ENCODE peak calls at places on chromosomes 7 and 10, in eight cellular contexts. One of them, this sample, is unnamed.

GRCh38 chr7:127810691-127811660 is 159.0 kb downstream of the SND1 start:
- DNase-seq in AG04450: no peak
- DNase-seq in HuH-7.5: no peak
- DNase-seq in ecto neural progenitor cell: no peak
- DNase-seq in activated CD4-positive, CD25-positive, alpha-beta regulatory T cell: no peak
- DNase-seq in stimulated activated CD8-positive, alpha-beta memory T cell treated with anti-CD3 and anti-CD28 coated beads, Interleukin-7, amount 100 ng/mL, for 1 hour: no peak
- DNase-seq in fibroblast of pulmonary artery: no peak
- DNase-seq in NCI-H510A treated with DMSO at 0.1 percent for 48 hours: no peak
- DNase-seq in this sample: no peak

GRCh38 chr7:151862606-151863381 is 14.1 kb downstream of the PRKAG2 start:
- DNase-seq in AG04450: no peak
- DNase-seq in HuH-7.5: no peak
- DNase-seq in ecto neural progenitor cell: no peak
- DNase-seq in activated CD4-positive, CD25-positive, alpha-beta regulatory T cell: no peak
- DNase-seq in stimulated activated CD8-positive, alpha-beta memory T cell treated with anti-CD3 and anti-CD28 coated beads, Interleukin-7, amount 100 ng/mL, for 1 hour: no peak
- DNase-seq in fibroblast of pulmonary artery: no peak
- DNase-seq in NCI-H510A treated with DMSO at 0.1 percent for 48 hours: no peak
- DNase-seq in this sample: no peak

GRCh38 chr7:46759711-46760480 is 822.0 kb downstream of the TNS3 start:
- DNase-seq in AG04450: no peak
- DNase-seq in HuH-7.5: no peak
- DNase-seq in ecto neural progenitor cell: no peak
- DNase-seq in activated CD4-positive, CD25-positive, alpha-beta regulatory T cell: no peak
- DNase-seq in stimulated activated CD8-positive, alpha-beta memory T cell treated with anti-CD3 and anti-CD28 coated beads, Interleukin-7, amount 100 ng/mL, for 1 hour: no peak
- DNase-seq in fibroblast of pulmonary artery: peak
- DNase-seq in NCI-H510A treated with DMSO at 0.1 percent for 48 hours: no peak
- DNase-seq in this sample: no peak

GRCh38 chr10:21327239-21327993 is 198.1 kb downstream of the SKIDA1 start:
- DNase-seq in AG04450: no peak
- DNase-seq in HuH-7.5: no peak
- DNase-seq in ecto neural progenitor cell: peak
- DNase-seq in activated CD4-positive, CD25-positive, alpha-beta regulatory T cell: no peak
- DNase-seq in stimulated activated CD8-positive, alpha-beta memory T cell treated with anti-CD3 and anti-CD28 coated beads, Interleukin-7, amount 100 ng/mL, for 1 hour: no peak
- DNase-seq in fibroblast of pulmonary artery: no peak
- DNase-seq in NCI-H510A treated with DMSO at 0.1 percent for 48 hours: no peak
- DNase-seq in this sample: no peak

GRCh38 chr7:113159746-113160339 is 41.5 kb upstream of the SMIM30 start:
- DNase-seq in AG04450: peak
- DNase-seq in HuH-7.5: peak
- DNase-seq in ecto neural progenitor cell: peak
- DNase-seq in activated CD4-positive, CD25-positive, alpha-beta regulatory T cell: no peak
- DNase-seq in stimulated activated CD8-positive, alpha-beta memory T cell treated with anti-CD3 and anti-CD28 coated beads, Interleukin-7, amount 100 ng/mL, for 1 hour: no peak
- DNase-seq in fibroblast of pulmonary artery: peak
- DNase-seq in NCI-H510A treated with DMSO at 0.1 percent for 48 hours: peak
- DNase-seq in this sample: no peak

GRCh38 chr7:99021941-99022560 is 121.9 kb downstream of the SMURF1 start:
- DNase-seq in AG04450: no peak
- DNase-seq in HuH-7.5: no peak
- DNase-seq in ecto neural progenitor cell: no peak
- DNase-seq in activated CD4-positive, CD25-positive, alpha-beta regulatory T cell: no peak
- DNase-seq in stimulated activated CD8-positive, alpha-beta memory T cell treated with anti-CD3 and anti-CD28 coated beads, Interleukin-7, amount 100 ng/mL, for 1 hour: no peak
- DNase-seq in fibroblast of pulmonary artery: no peak
- DNase-seq in NCI-H510A treated with DMSO at 0.1 percent for 48 hours: no peak
- DNase-seq in this sample: no peak

GRCh38 chr7:49166441-49166840 is 242.1 kb downstream of the CDC14C start:
- DNase-seq in AG04450: no peak
- DNase-seq in HuH-7.5: no peak
- DNase-seq in ecto neural progenitor cell: no peak
- DNase-seq in activated CD4-positive, CD25-positive, alpha-beta regulatory T cell: no peak
- DNase-seq in stimulated activated CD8-positive, alpha-beta memory T cell treated with anti-CD3 and anti-CD28 coated beads, Interleukin-7, amount 100 ng/mL, for 1 hour: no peak
- DNase-seq in fibroblast of pulmonary artery: no peak
- DNase-seq in NCI-H510A treated with DMSO at 0.1 percent for 48 hours: no peak
- DNase-seq in this sample: no peak

GRCh38 chr7:104089622-104090021 is 100.2 kb upstream of the RELN start:
- DNase-seq in AG04450: no peak
- DNase-seq in HuH-7.5: no peak
- DNase-seq in ecto neural progenitor cell: no peak
- DNase-seq in activated CD4-positive, CD25-positive, alpha-beta regulatory T cell: no peak
- DNase-seq in stimulated activated CD8-positive, alpha-beta memory T cell treated with anti-CD3 and anti-CD28 coated beads, Interleukin-7, amount 100 ng/mL, for 1 hour: no peak
- DNase-seq in fibroblast of pulmonary artery: no peak
- DNase-seq in NCI-H510A treated with DMSO at 0.1 percent for 48 hours: no peak
- DNase-seq in this sample: no peak

GRCh38 chr10:114458955-114459354 is 54.7 kb upstream of the AFAP1L2 start:
- DNase-seq in AG04450: no peak
- DNase-seq in HuH-7.5: peak
- DNase-seq in ecto neural progenitor cell: peak
- DNase-seq in activated CD4-positive, CD25-positive, alpha-beta regulatory T cell: no peak
- DNase-seq in stimulated activated CD8-positive, alpha-beta memory T cell treated with anti-CD3 and anti-CD28 coated beads, Interleukin-7, amount 100 ng/mL, for 1 hour: no peak
- DNase-seq in fibroblast of pulmonary artery: peak
- DNase-seq in NCI-H510A treated with DMSO at 0.1 percent for 48 hours: no peak
- DNase-seq in this sample: no peak

GRCh38 chr10:114087655-114088054 is 44.0 kb downstream of the ADRB1 start:
- DNase-seq in AG04450: no peak
- DNase-seq in HuH-7.5: no peak
- DNase-seq in ecto neural progenitor cell: no peak
- DNase-seq in activated CD4-positive, CD25-positive, alpha-beta regulatory T cell: no peak
- DNase-seq in stimulated activated CD8-positive, alpha-beta memory T cell treated with anti-CD3 and anti-CD28 coated beads, Interleukin-7, amount 100 ng/mL, for 1 hour: no peak
- DNase-seq in fibroblast of pulmonary artery: no peak
- DNase-seq in NCI-H510A treated with DMSO at 0.1 percent for 48 hours: no peak
- DNase-seq in this sample: no peak

GRCh38 chr7:46848944-46849343 is 733.0 kb downstream of the TNS3 start:
- DNase-seq in AG04450: no peak
- DNase-seq in HuH-7.5: no peak
- DNase-seq in ecto neural progenitor cell: no peak
- DNase-seq in activated CD4-positive, CD25-positive, alpha-beta regulatory T cell: no peak
- DNase-seq in stimulated activated CD8-positive, alpha-beta memory T cell treated with anti-CD3 and anti-CD28 coated beads, Interleukin-7, amount 100 ng/mL, for 1 hour: no peak
- DNase-seq in fibroblast of pulmonary artery: no peak
- DNase-seq in NCI-H510A treated with DMSO at 0.1 percent for 48 hours: no peak
- DNase-seq in this sample: no peak

GRCh38 chr10:21138769-21139324 is 241.7 kb upstream of the NEBL start:
- DNase-seq in AG04450: no peak
- DNase-seq in HuH-7.5: no peak
- DNase-seq in ecto neural progenitor cell: no peak
- DNase-seq in activated CD4-positive, CD25-positive, alpha-beta regulatory T cell: no peak
- DNase-seq in stimulated activated CD8-positive, alpha-beta memory T cell treated with anti-CD3 and anti-CD28 coated beads, Interleukin-7, amount 100 ng/mL, for 1 hour: no peak
- DNase-seq in fibroblast of pulmonary artery: no peak
- DNase-seq in NCI-H510A treated with DMSO at 0.1 percent for 48 hours: peak
- DNase-seq in this sample: no peak

GRCh38 chr7:5667391-5667790 is 114.1 kb downstream of the RNF216 start:
- DNase-seq in AG04450: no peak
- DNase-seq in HuH-7.5: no peak
- DNase-seq in ecto neural progenitor cell: no peak
- DNase-seq in activated CD4-positive, CD25-positive, alpha-beta regulatory T cell: no peak
- DNase-seq in stimulated activated CD8-positive, alpha-beta memory T cell treated with anti-CD3 and anti-CD28 coated beads, Interleukin-7, amount 100 ng/mL, for 1 hour: no peak
- DNase-seq in fibroblast of pulmonary artery: no peak
- DNase-seq in NCI-H510A treated with DMSO at 0.1 percent for 48 hours: no peak
- DNase-seq in this sample: no peak

GRCh38 chr7:24701232-24701898 is 55.9 kb downstream of the GSDME start:
- DNase-seq in AG04450: peak
- DNase-seq in HuH-7.5: no peak
- DNase-seq in ecto neural progenitor cell: no peak
- DNase-seq in activated CD4-positive, CD25-positive, alpha-beta regulatory T cell: no peak
- DNase-seq in stimulated activated CD8-positive, alpha-beta memory T cell treated with anti-CD3 and anti-CD28 coated beads, Interleukin-7, amount 100 ng/mL, for 1 hour: no peak
- DNase-seq in fibroblast of pulmonary artery: peak
- DNase-seq in NCI-H510A treated with DMSO at 0.1 percent for 48 hours: no peak
- DNase-seq in this sample: no peak

GRCh38 chr7:40525764-40526163 is 391.0 kb downstream of the SUGCT start:
- DNase-seq in AG04450: no peak
- DNase-seq in HuH-7.5: no peak
- DNase-seq in ecto neural progenitor cell: no peak
- DNase-seq in activated CD4-positive, CD25-positive, alpha-beta regulatory T cell: no peak
- DNase-seq in stimulated activated CD8-positive, alpha-beta memory T cell treated with anti-CD3 and anti-CD28 coated beads, Interleukin-7, amount 100 ng/mL, for 1 hour: no peak
- DNase-seq in fibroblast of pulmonary artery: no peak
- DNase-seq in NCI-H510A treated with DMSO at 0.1 percent for 48 hours: no peak
- DNase-seq in this sample: no peak

GRCh38 chr7:7554647-7555575 is 11.8 kb upstream of the MIOS start:
- DNase-seq in AG04450: no peak
- DNase-seq in HuH-7.5: no peak
- DNase-seq in ecto neural progenitor cell: no peak
- DNase-seq in activated CD4-positive, CD25-positive, alpha-beta regulatory T cell: no peak
- DNase-seq in stimulated activated CD8-positive, alpha-beta memory T cell treated with anti-CD3 and anti-CD28 coated beads, Interleukin-7, amount 100 ng/mL, for 1 hour: no peak
- DNase-seq in fibroblast of pulmonary artery: no peak
- DNase-seq in NCI-H510A treated with DMSO at 0.1 percent for 48 hours: peak
- DNase-seq in this sample: no peak

GRCh38 chr7:154777023-154777422 is 225.9 kb downstream of the PAXIP1 start:
- DNase-seq in AG04450: no peak
- DNase-seq in HuH-7.5: peak
- DNase-seq in ecto neural progenitor cell: no peak
- DNase-seq in activated CD4-positive, CD25-positive, alpha-beta regulatory T cell: no peak
- DNase-seq in stimulated activated CD8-positive, alpha-beta memory T cell treated with anti-CD3 and anti-CD28 coated beads, Interleukin-7, amount 100 ng/mL, for 1 hour: no peak
- DNase-seq in fibroblast of pulmonary artery: no peak
- DNase-seq in NCI-H510A treated with DMSO at 0.1 percent for 48 hours: no peak
- DNase-seq in this sample: no peak

GRCh38 chr10:116877391-116877790 is 28.1 kb downstream of the ENO4 start:
- DNase-seq in AG04450: no peak
- DNase-seq in HuH-7.5: no peak
- DNase-seq in ecto neural progenitor cell: no peak
- DNase-seq in activated CD4-positive, CD25-positive, alpha-beta regulatory T cell: no peak
- DNase-seq in stimulated activated CD8-positive, alpha-beta memory T cell treated with anti-CD3 and anti-CD28 coated beads, Interleukin-7, amount 100 ng/mL, for 1 hour: no peak
- DNase-seq in fibroblast of pulmonary artery: no peak
- DNase-seq in NCI-H510A treated with DMSO at 0.1 percent for 48 hours: no peak
- DNase-seq in this sample: peak

GRCh38 chr7:42071372-42072261 is 165.4 kb downstream of the GLI3 start:
- DNase-seq in AG04450: no peak
- DNase-seq in HuH-7.5: no peak
- DNase-seq in ecto neural progenitor cell: no peak
- DNase-seq in activated CD4-positive, CD25-positive, alpha-beta regulatory T cell: no peak
- DNase-seq in stimulated activated CD8-positive, alpha-beta memory T cell treated with anti-CD3 and anti-CD28 coated beads, Interleukin-7, amount 100 ng/mL, for 1 hour: no peak
- DNase-seq in fibroblast of pulmonary artery: peak
- DNase-seq in NCI-H510A treated with DMSO at 0.1 percent for 48 hours: no peak
- DNase-seq in this sample: no peak

GRCh38 chr10:29514306-29514705 is 120.5 kb downstream of the SVIL start:
- DNase-seq in AG04450: no peak
- DNase-seq in HuH-7.5: no peak
- DNase-seq in ecto neural progenitor cell: no peak
- DNase-seq in activated CD4-positive, CD25-positive, alpha-beta regulatory T cell: no peak
- DNase-seq in stimulated activated CD8-positive, alpha-beta memory T cell treated with anti-CD3 and anti-CD28 coated beads, Interleukin-7, amount 100 ng/mL, for 1 hour: no peak
- DNase-seq in fibroblast of pulmonary artery: no peak
- DNase-seq in NCI-H510A treated with DMSO at 0.1 percent for 48 hours: no peak
- DNase-seq in this sample: no peak

GRCh38 chr7:16747095-16747494 is 6.5 kb upstream of the TSPAN13 start:
- DNase-seq in AG04450: no peak
- DNase-seq in HuH-7.5: no peak
- DNase-seq in ecto neural progenitor cell: no peak
- DNase-seq in activated CD4-positive, CD25-positive, alpha-beta regulatory T cell: no peak
- DNase-seq in stimulated activated CD8-positive, alpha-beta memory T cell treated with anti-CD3 and anti-CD28 coated beads, Interleukin-7, amount 100 ng/mL, for 1 hour: no peak
- DNase-seq in fibroblast of pulmonary artery: peak
- DNase-seq in NCI-H510A treated with DMSO at 0.1 percent for 48 hours: no peak
- DNase-seq in this sample: no peak

GRCh38 chr10:109773818-109774440 is 149.4 kb downstream of the XPNPEP1 start:
- DNase-seq in AG04450: no peak
- DNase-seq in HuH-7.5: peak
- DNase-seq in ecto neural progenitor cell: no peak
- DNase-seq in activated CD4-positive, CD25-positive, alpha-beta regulatory T cell: no peak
- DNase-seq in stimulated activated CD8-positive, alpha-beta memory T cell treated with anti-CD3 and anti-CD28 coated beads, Interleukin-7, amount 100 ng/mL, for 1 hour: no peak
- DNase-seq in fibroblast of pulmonary artery: peak
- DNase-seq in NCI-H510A treated with DMSO at 0.1 percent for 48 hours: no peak
- DNase-seq in this sample: no peak

GRCh38 chr7:55569797-55570196 is 2.5 kb downstream of the VOPP1 start:
- DNase-seq in AG04450: no peak
- DNase-seq in HuH-7.5: no peak
- DNase-seq in ecto neural progenitor cell: no peak
- DNase-seq in activated CD4-positive, CD25-positive, alpha-beta regulatory T cell: no peak
- DNase-seq in stimulated activated CD8-positive, alpha-beta memory T cell treated with anti-CD3 and anti-CD28 coated beads, Interleukin-7, amount 100 ng/mL, for 1 hour: no peak
- DNase-seq in fibroblast of pulmonary artery: no peak
- DNase-seq in NCI-H510A treated with DMSO at 0.1 percent for 48 hours: peak
- DNase-seq in this sample: no peak

GRCh38 chr7:43302211-43302711 is 189.8 kb downstream of the HECW1 start:
- DNase-seq in AG04450: no peak
- DNase-seq in HuH-7.5: no peak
- DNase-seq in ecto neural progenitor cell: no peak
- DNase-seq in activated CD4-positive, CD25-positive, alpha-beta regulatory T cell: no peak
- DNase-seq in stimulated activated CD8-positive, alpha-beta memory T cell treated with anti-CD3 and anti-CD28 coated beads, Interleukin-7, amount 100 ng/mL, for 1 hour: no peak
- DNase-seq in fibroblast of pulmonary artery: peak
- DNase-seq in NCI-H510A treated with DMSO at 0.1 percent for 48 hours: no peak
- DNase-seq in this sample: no peak

GRCh38 chr7:151254851-151255250 is 6.4 kb upstream of the SMARCD3 start:
- DNase-seq in AG04450: no peak
- DNase-seq in HuH-7.5: no peak
- DNase-seq in ecto neural progenitor cell: no peak
- DNase-seq in activated CD4-positive, CD25-positive, alpha-beta regulatory T cell: no peak
- DNase-seq in stimulated activated CD8-positive, alpha-beta memory T cell treated with anti-CD3 and anti-CD28 coated beads, Interleukin-7, amount 100 ng/mL, for 1 hour: no peak
- DNase-seq in fibroblast of pulmonary artery: no peak
- DNase-seq in NCI-H510A treated with DMSO at 0.1 percent for 48 hours: no peak
- DNase-seq in this sample: no peak

GRCh38 chr7:21690717-21691116 is 147.9 kb downstream of the DNAH11 start:
- DNase-seq in AG04450: no peak
- DNase-seq in HuH-7.5: no peak
- DNase-seq in ecto neural progenitor cell: no peak
- DNase-seq in activated CD4-positive, CD25-positive, alpha-beta regulatory T cell: no peak
- DNase-seq in stimulated activated CD8-positive, alpha-beta memory T cell treated with anti-CD3 and anti-CD28 coated beads, Interleukin-7, amount 100 ng/mL, for 1 hour: no peak
- DNase-seq in fibroblast of pulmonary artery: peak
- DNase-seq in NCI-H510A treated with DMSO at 0.1 percent for 48 hours: no peak
- DNase-seq in this sample: no peak

GRCh38 chr10:102678842-102679289 is 34.6 kb downstream of the TRIM8 start:
- DNase-seq in AG04450: no peak
- DNase-seq in HuH-7.5: peak
- DNase-seq in ecto neural progenitor cell: peak
- DNase-seq in activated CD4-positive, CD25-positive, alpha-beta regulatory T cell: no peak
- DNase-seq in stimulated activated CD8-positive, alpha-beta memory T cell treated with anti-CD3 and anti-CD28 coated beads, Interleukin-7, amount 100 ng/mL, for 1 hour: no peak
- DNase-seq in fibroblast of pulmonary artery: peak
- DNase-seq in NCI-H510A treated with DMSO at 0.1 percent for 48 hours: peak
- DNase-seq in this sample: peak

GRCh38 chr10:59508296-59508695 is 145.9 kb upstream of the FAM13C start:
- DNase-seq in AG04450: no peak
- DNase-seq in HuH-7.5: no peak
- DNase-seq in ecto neural progenitor cell: no peak
- DNase-seq in activated CD4-positive, CD25-positive, alpha-beta regulatory T cell: no peak
- DNase-seq in stimulated activated CD8-positive, alpha-beta memory T cell treated with anti-CD3 and anti-CD28 coated beads, Interleukin-7, amount 100 ng/mL, for 1 hour: no peak
- DNase-seq in fibroblast of pulmonary artery: no peak
- DNase-seq in NCI-H510A treated with DMSO at 0.1 percent for 48 hours: no peak
- DNase-seq in this sample: no peak

GRCh38 chr7:69439636-69440325 is 158.5 kb upstream of the AUTS2 start:
- DNase-seq in AG04450: no peak
- DNase-seq in HuH-7.5: no peak
- DNase-seq in ecto neural progenitor cell: no peak
- DNase-seq in activated CD4-positive, CD25-positive, alpha-beta regulatory T cell: no peak
- DNase-seq in stimulated activated CD8-positive, alpha-beta memory T cell treated with anti-CD3 and anti-CD28 coated beads, Interleukin-7, amount 100 ng/mL, for 1 hour: no peak
- DNase-seq in fibroblast of pulmonary artery: no peak
- DNase-seq in NCI-H510A treated with DMSO at 0.1 percent for 48 hours: no peak
- DNase-seq in this sample: no peak

GRCh38 chr7:28958235-28958945 is at the start of gene TRIL:
- DNase-seq in AG04450: peak
- DNase-seq in HuH-7.5: no peak
- DNase-seq in ecto neural progenitor cell: peak
- DNase-seq in activated CD4-positive, CD25-positive, alpha-beta regulatory T cell: no peak
- DNase-seq in stimulated activated CD8-positive, alpha-beta memory T cell treated with anti-CD3 and anti-CD28 coated beads, Interleukin-7, amount 100 ng/mL, for 1 hour: no peak
- DNase-seq in fibroblast of pulmonary artery: peak
- DNase-seq in NCI-H510A treated with DMSO at 0.1 percent for 48 hours: peak
- DNase-seq in this sample: peak

GRCh38 chr7:48052748-48053147 is 17.4 kb downstream of the C7orf57 start:
- DNase-seq in AG04450: no peak
- DNase-seq in HuH-7.5: no peak
- DNase-seq in ecto neural progenitor cell: no peak
- DNase-seq in activated CD4-positive, CD25-positive, alpha-beta regulatory T cell: no peak
- DNase-seq in stimulated activated CD8-positive, alpha-beta memory T cell treated with anti-CD3 and anti-CD28 coated beads, Interleukin-7, amount 100 ng/mL, for 1 hour: no peak
- DNase-seq in fibroblast of pulmonary artery: peak
- DNase-seq in NCI-H510A treated with DMSO at 0.1 percent for 48 hours: no peak
- DNase-seq in this sample: no peak

GRCh38 chr7:82925331-82925730 is 237.4 kb downstream of the PCLO start:
- DNase-seq in AG04450: no peak
- DNase-seq in HuH-7.5: no peak
- DNase-seq in ecto neural progenitor cell: no peak
- DNase-seq in activated CD4-positive, CD25-positive, alpha-beta regulatory T cell: no peak
- DNase-seq in stimulated activated CD8-positive, alpha-beta memory T cell treated with anti-CD3 and anti-CD28 coated beads, Interleukin-7, amount 100 ng/mL, for 1 hour: no peak
- DNase-seq in fibroblast of pulmonary artery: no peak
- DNase-seq in NCI-H510A treated with DMSO at 0.1 percent for 48 hours: no peak
- DNase-seq in this sample: no peak

GRCh38 chr10:127720903-127721302 is 16.1 kb upstream of the FOXI2 start:
- DNase-seq in AG04450: no peak
- DNase-seq in HuH-7.5: no peak
- DNase-seq in ecto neural progenitor cell: no peak
- DNase-seq in activated CD4-positive, CD25-positive, alpha-beta regulatory T cell: no peak
- DNase-seq in stimulated activated CD8-positive, alpha-beta memory T cell treated with anti-CD3 and anti-CD28 coated beads, Interleukin-7, amount 100 ng/mL, for 1 hour: no peak
- DNase-seq in fibroblast of pulmonary artery: no peak
- DNase-seq in NCI-H510A treated with DMSO at 0.1 percent for 48 hours: no peak
- DNase-seq in this sample: no peak

This sample was measured in breast epithelium.